ENCODE peak calls at places on chromosome 3, in seven cellular contexts. U is stimulated activated CD4-positive, alpha-beta T cell treated with anti-CD3 and anti-CD28 coated beads, TNF-alpha, amount 100 ng/mL, for 4 hours; Y is CD4-positive, alpha-beta T cell; A is hippocampal formation; L is keratinocyte; O is cardiac muscle cell; C is body of pancreas. F is an unnamed sample.

GRCh38 chr3:64257096-64257755 is 32.0 kb upstream of the PRICKLE2 start:
- DNase-seq in U (no peak), Y (no peak), A (no peak), L (no peak), O (no peak), C (no peak), F (no peak)

GRCh38 chr3:38404286-38404685 is 49.4 kb upstream of the ACVR2B start:
- DNase-seq in U (no peak), Y (no peak), A (no peak), L (no peak), O (peak), C (peak), F (no peak)

GRCh38 chr3:186180151-186180550 is 71.3 kb upstream of the ETV5 start:
- DNase-seq in U (no peak), Y (no peak), A (no peak), L (no peak), O (no peak), C (no peak), F (no peak)

GRCh38 chr3:185332026-185332735 is 30.8 kb upstream of the MAP3K13 start:
- DNase-seq in U (no peak), Y (no peak), A (no peak), L (peak), O (peak), C (no peak), F (peak)

GRCh38 chr3:23264413-23264812 is 61.3 kb downstream of the UBE2E2 start:
- DNase-seq in U (no peak), Y (no peak), A (no peak), L (peak), O (peak), C (no peak), F (no peak)

GRCh38 chr3:185457376-185457775 is 41.5 kb downstream of the TMEM41A start:
- DNase-seq in U (no peak), Y (no peak), A (no peak), L (no peak), O (no peak), C (no peak), F (no peak)

GRCh38 chr3:100047455-100048141 is 66.7 kb downstream of the FILIP1L start:
- DNase-seq in U (no peak), Y (no peak), A (no peak), L (no peak), O (peak), C (no peak), F (peak)

GRCh38 chr3:13628432-13628831 is 79.5 kb downstream of the FBLN2 start:
- DNase-seq in U (no peak), Y (no peak), A (no peak), L (no peak), O (no peak), C (no peak), F (no peak)

GRCh38 chr3:148800414-148800813 is 27.2 kb upstream of the CPB1 start:
- DNase-seq in U (no peak), Y (no peak), A (no peak), L (no peak), O (no peak), C (no peak), F (no peak)

GRCh38 chr3:195823286-195823685 is 11.6 kb upstream of the MUC4 start:
- DNase-seq in U (no peak), Y (no peak), A (no peak), L (no peak), O (no peak), C (peak), F (no peak)

GRCh38 chr3:55818485-55818884 is 331.4 kb upstream of the WNT5A start:
- DNase-seq in U (no peak), Y (no peak), A (peak), L (no peak), O (peak), C (no peak), F (no peak)

GRCh38 chr3:14266361-14266760 is 87.7 kb downstream of the LSM3 start:
- DNase-seq in U (no peak), Y (no peak), A (no peak), L (no peak), O (peak), C (no peak), F (no peak)

GRCh38 chr3:16392733-16393132 is 120.8 kb downstream of the RFTN1 start:
- DNase-seq in U (no peak), Y (no peak), A (no peak), L (no peak), O (peak), C (no peak), F (no peak)

GRCh38 chr3:101379695-101380376 is 59.5 kb upstream of the IMPG2 start:
- DNase-seq in U (no peak), Y (no peak), A (no peak), L (no peak), O (no peak), C (no peak), F (peak)

GRCh38 chr3:172300862-172301261 is 147.4 kb downstream of the GHSR start:
- DNase-seq in U (no peak), Y (no peak), A (no peak), L (no peak), O (no peak), C (no peak), F (no peak)

GRCh38 chr3:4826237-4827100 is 152.8 kb upstream of the BHLHE40 start:
- DNase-seq in U (no peak), Y (no peak), A (peak), L (no peak), O (no peak), C (peak), F (no peak)

GRCh38 chr3:143442761-143443477 is 323.3 kb downstream of the CHST2 start:
- DNase-seq in U (no peak), Y (no peak), A (no peak), L (no peak), O (no peak), C (no peak), F (no peak)

GRCh38 chr3:120475722-120476385 is 25.1 kb upstream of the FSTL1 start:
- DNase-seq in U (no peak), Y (no peak), A (no peak), L (no peak), O (peak), C (no peak), F (no peak)

GRCh38 chr3:18556001-18556408 is 130.9 kb upstream of the SATB1 start:
- DNase-seq in U (no peak), Y (no peak), A (no peak), L (no peak), O (no peak), C (no peak), F (no peak)

GRCh38 chr3:175432338-175433025 is 573.3 kb downstream of the NAALADL2 start:
- DNase-seq in U (no peak), Y (no peak), A (no peak), L (no peak), O (peak), C (no peak), F (no peak)

GRCh38 chr3:77303943-77304778 is 264.3 kb downstream of the ROBO2 start:
- DNase-seq in U (no peak), Y (no peak), A (no peak), L (no peak), O (no peak), C (no peak), F (no peak)

GRCh38 chr3:115478359-115478758 is 145.0 kb upstream of the GAP43 start:
- DNase-seq in U (no peak), Y (no peak), A (no peak), L (no peak), O (no peak), C (no peak), F (no peak)

GRCh38 chr3:72347819-72348319 is 500.4 kb downstream of the SHQ1 start:
- DNase-seq in U (no peak), Y (no peak), A (no peak), L (peak), O (no peak), C (peak), F (no peak)

GRCh38 chr3:72756900-72757299 is 91.3 kb downstream of the SHQ1 start:
- DNase-seq in U (no peak), Y (peak), A (no peak), L (no peak), O (no peak), C (no peak), F (peak)

GRCh38 chr3:53144446-53144845 is 14.2 kb upstream of the RFT1 start:
- DNase-seq in U (no peak), Y (no peak), A (no peak), L (no peak), O (no peak), C (no peak), F (no peak)

GRCh38 chr3:169528289-169528688 is 135.2 kb downstream of the MECOM start:
- DNase-seq in U (no peak), Y (no peak), A (no peak), L (no peak), O (peak), C (no peak), F (no peak)

GRCh38 chr3:43006825-43007224 is 27.7 kb downstream of the GASK1A start:
- DNase-seq in U (no peak), Y (no peak), A (no peak), L (no peak), O (no peak), C (no peak), F (no peak)

GRCh38 chr3:128576290-128576689 is 74.3 kb downstream of the RPN1 start:
- DNase-seq in U (no peak), Y (no peak), A (no peak), L (no peak), O (no peak), C (no peak), F (no peak)

GRCh38 chr3:55826731-55827496 is 339.8 kb upstream of the WNT5A start:
- DNase-seq in U (no peak), Y (no peak), A (no peak), L (no peak), O (peak), C (no peak), F (no peak)

GRCh38 chr3:194275721-194276120 is 75.4 kb downstream of the CPN2 start:
- DNase-seq in U (no peak), Y (no peak), A (no peak), L (no peak), O (no peak), C (no peak), F (peak)

GRCh38 chr3:127652246-127652995 is 20.3 kb upstream of the ABTB1 start:
- DNase-seq in U (no peak), Y (no peak), A (peak), L (no peak), O (peak), C (peak), F (peak)

GRCh38 chr3:155149494-155149893 is 69.4 kb downstream of the MME start:
- DNase-seq in U (no peak), Y (no peak), A (no peak), L (no peak), O (no peak), C (no peak), F (no peak)

GRCh38 chr3:58864480-58864879 is 185.3 kb downstream of the CFAP20DC start:
- DNase-seq in U (no peak), Y (no peak), A (no peak), L (no peak), O (no peak), C (no peak), F (no peak)

GRCh38 chr3:187750513-187751123 is 5.3 kb upstream of the BCL6 start:
- DNase-seq in U (no peak), Y (no peak), A (no peak), L (no peak), O (peak), C (peak), F (peak)

GRCh38 chr3:124504332-124505059 is 225.8 kb upstream of the UMPS start:
- DNase-seq in U (no peak), Y (no peak), A (no peak), L (no peak), O (peak), C (peak), F (no peak)

GRCh38 chr3:113834983-113835382 is 3.6 kb upstream of the GRAMD1C start:
- DNase-seq in U (no peak), Y (no peak), A (no peak), L (no peak), O (no peak), C (no peak), F (no peak)

GRCh38 chr3:44065311-44065710 is 176.4 kb upstream of the TOPAZ1 start:
- DNase-seq in U (no peak), Y (no peak), A (no peak), L (no peak), O (peak), C (peak), F (no peak)

GRCh38 chr3:157122116-157122515 is 37.8 kb downstream of the CCNL1 start:
- DNase-seq in U (no peak), Y (no peak), A (no peak), L (no peak), O (peak), C (peak), F (no peak)

GRCh38 chr3:179801263-179801662 is 148.4 kb downstream of the USP13 start:
- DNase-seq in U (no peak), Y (no peak), A (no peak), L (no peak), O (peak), C (no peak), F (no peak)

F was measured in NAMALWA.